ENCODE peak calls at places on chromosomes 6 and 20, in six cellular contexts. One of them, this sample, is unnamed.

GRCh38 chr20:383889-384288 is 3.3 kb downstream of the TRIB3 start:
- DNase-seq in BE2C: no peak
- DNase-seq in BJ: no peak
- DNase-seq in chondrocyte: no peak
- DNase-seq in upper lobe of right lung: no peak
- DNase-seq in choroid plexus epithelial cell: no peak
- DNase-seq in this sample: no peak

GRCh38 chr20:4740774-4741431 is 19.2 kb downstream of the PRND start:
- DNase-seq in chondrocyte: no peak
- DNase-seq in choroid plexus epithelial cell: peak; percentile 65
- DNase-seq in BJ: no peak
- DNase-seq in BE2C: peak; percentile 62
- DNase-seq in upper lobe of right lung: no peak
- DNase-seq in this sample: no peak

GRCh38 chr6:166553563-166554271 is 32.8 kb downstream of the RAMACL start:
- DNase-seq in upper lobe of right lung: no peak
- DNase-seq in BE2C: no peak
- DNase-seq in BJ: peak; percentile 70
- DNase-seq in choroid plexus epithelial cell: peak; percentile 84
- DNase-seq in chondrocyte: no peak
- DNase-seq in this sample: no peak

GRCh38 chr6:26327450-26328264 is 37.3 kb upstream of the BTN3A2 start:
- DNase-seq in BE2C: peak; percentile 80
- DNase-seq in chondrocyte: no peak
- DNase-seq in BJ: no peak
- DNase-seq in upper lobe of right lung: no peak
- DNase-seq in choroid plexus epithelial cell: peak; percentile 78
- DNase-seq in this sample: no peak

GRCh38 chr20:38307371-38308046 is 3.6 kb downstream of the BPI start:
- DNase-seq in chondrocyte: no peak
- DNase-seq in choroid plexus epithelial cell: peak; percentile 81
- DNase-seq in BJ: no peak
- DNase-seq in upper lobe of right lung: no peak
- DNase-seq in BE2C: no peak
- DNase-seq in this sample: no peak

GRCh38 chr6:85157266-85157665 is 292.6 kb upstream of the NT5E start:
- DNase-seq in chondrocyte: no peak
- DNase-seq in BJ: peak; percentile 7
- DNase-seq in choroid plexus epithelial cell: no peak
- DNase-seq in BE2C: no peak
- DNase-seq in upper lobe of right lung: no peak
- DNase-seq in this sample: no peak

GRCh38 chr20:51258582-51259175 is 235.8 kb upstream of the KCNG1 start:
- DNase-seq in BJ: no peak
- DNase-seq in BE2C: no peak
- DNase-seq in choroid plexus epithelial cell: peak; percentile 53
- DNase-seq in upper lobe of right lung: no peak
- DNase-seq in chondrocyte: no peak
- DNase-seq in this sample: peak; percentile 79

GRCh38 chr6:137136065-137136464 is 37.4 kb downstream of the IL22RA2 start:
- DNase-seq in upper lobe of right lung: no peak
- DNase-seq in BE2C: no peak
- DNase-seq in BJ: no peak
- DNase-seq in choroid plexus epithelial cell: peak; percentile 51
- DNase-seq in chondrocyte: no peak
- DNase-seq in this sample: no peak

GRCh38 chr6:8674088-8674487 is 238.7 kb upstream of the SLC35B3 start:
- DNase-seq in chondrocyte: no peak
- DNase-seq in BE2C: no peak
- DNase-seq in BJ: no peak
- DNase-seq in upper lobe of right lung: no peak
- DNase-seq in choroid plexus epithelial cell: no peak
- DNase-seq in this sample: no peak

GRCh38 chr6:10112871-10113584 is 301.8 kb downstream of the TFAP2A start:
- DNase-seq in chondrocyte: no peak
- DNase-seq in upper lobe of right lung: no peak
- DNase-seq in BE2C: no peak
- DNase-seq in choroid plexus epithelial cell: no peak
- DNase-seq in BJ: no peak
- DNase-seq in this sample: no peak

GRCh38 chr6:43434001-43434400 is 6.7 kb downstream of the ABCC10 start:
- DNase-seq in BJ: no peak
- DNase-seq in upper lobe of right lung: no peak
- DNase-seq in BE2C: no peak
- DNase-seq in choroid plexus epithelial cell: no peak
- DNase-seq in chondrocyte: no peak
- DNase-seq in this sample: no peak

GRCh38 chr20:60453847-60454246 is 495.6 kb downstream of the CDH26 start:
- DNase-seq in BJ: no peak
- DNase-seq in choroid plexus epithelial cell: no peak
- DNase-seq in upper lobe of right lung: no peak
- DNase-seq in chondrocyte: no peak
- DNase-seq in BE2C: no peak
- DNase-seq in this sample: no peak

GRCh38 chr6:20542927-20543602 is 8.8 kb downstream of the CDKAL1 start:
- DNase-seq in upper lobe of right lung: no peak
- DNase-seq in BJ: no peak
- DNase-seq in choroid plexus epithelial cell: peak; percentile 93
- DNase-seq in BE2C: no peak
- DNase-seq in chondrocyte: no peak
- DNase-seq in this sample: peak; percentile 49

GRCh38 chr6:71457883-71458282 is 169.3 kb downstream of the OGFRL1 start:
- DNase-seq in upper lobe of right lung: no peak
- DNase-seq in BJ: no peak
- DNase-seq in choroid plexus epithelial cell: no peak
- DNase-seq in chondrocyte: no peak
- DNase-seq in BE2C: no peak
- DNase-seq in this sample: no peak

GRCh38 chr6:84651583-84651982 is 112.8 kb downstream of the TBX18 start:
- DNase-seq in upper lobe of right lung: no peak
- DNase-seq in choroid plexus epithelial cell: peak; percentile 34
- DNase-seq in BJ: no peak
- DNase-seq in BE2C: no peak
- DNase-seq in chondrocyte: no peak
- DNase-seq in this sample: no peak

GRCh38 chr20:22099348-22099747 is 393.9 kb downstream of the PAX1 start:
- DNase-seq in BE2C: no peak
- DNase-seq in upper lobe of right lung: no peak
- DNase-seq in chondrocyte: no peak
- DNase-seq in BJ: no peak
- DNase-seq in choroid plexus epithelial cell: no peak
- DNase-seq in this sample: no peak

GRCh38 chr20:53899351-53900167 is 170.8 kb downstream of the BCAS1 start:
- DNase-seq in BJ: no peak
- DNase-seq in BE2C: peak; percentile 78
- DNase-seq in choroid plexus epithelial cell: no peak
- DNase-seq in upper lobe of right lung: no peak
- DNase-seq in chondrocyte: no peak
- DNase-seq in this sample: no peak

GRCh38 chr20:19370076-19371075 is 157.9 kb downstream of the SLC24A3 start:
- DNase-seq in chondrocyte: no peak
- DNase-seq in BE2C: no peak
- DNase-seq in upper lobe of right lung: no peak
- DNase-seq in BJ: no peak
- DNase-seq in choroid plexus epithelial cell: no peak
- DNase-seq in this sample: no peak

GRCh38 chr6:22113046-22113766 is 183.6 kb downstream of the PRL start:
- DNase-seq in upper lobe of right lung: no peak
- DNase-seq in BJ: peak; percentile 94
- DNase-seq in BE2C: no peak
- DNase-seq in chondrocyte: no peak
- DNase-seq in choroid plexus epithelial cell: peak; percentile 98
- DNase-seq in this sample: peak; percentile 95

GRCh38 chr6:77633993-77634392 is 18.8 kb upstream of the MEI4 start:
- DNase-seq in chondrocyte: no peak
- DNase-seq in BJ: no peak
- DNase-seq in BE2C: no peak
- DNase-seq in upper lobe of right lung: no peak
- DNase-seq in choroid plexus epithelial cell: peak; percentile 61
- DNase-seq in this sample: no peak

GRCh38 chr6:10837009-10837691 is 1.2 kb downstream of the MAK start:
- DNase-seq in upper lobe of right lung: peak; percentile 73
- DNase-seq in choroid plexus epithelial cell: peak; percentile 6
- DNase-seq in BE2C: no peak
- DNase-seq in BJ: no peak
- DNase-seq in chondrocyte: no peak
- DNase-seq in this sample: peak; percentile 11

GRCh38 chr6:137847748-137848147 is 19.3 kb upstream of the TNFAIP3 start:
- DNase-seq in BE2C: no peak
- DNase-seq in choroid plexus epithelial cell: no peak
- DNase-seq in BJ: no peak
- DNase-seq in chondrocyte: no peak
- DNase-seq in upper lobe of right lung: no peak
- DNase-seq in this sample: no peak

GRCh38 chr6:156657311-156657710 is 119.9 kb upstream of the ARID1B start:
- DNase-seq in chondrocyte: no peak
- DNase-seq in BE2C: no peak
- DNase-seq in upper lobe of right lung: no peak
- DNase-seq in choroid plexus epithelial cell: no peak
- DNase-seq in BJ: no peak
- DNase-seq in this sample: peak; percentile 39

GRCh38 chr6:32046450-32047083 is 8.4 kb downstream of the CYP21A2 start:
- DNase-seq in chondrocyte: peak; percentile 88
- DNase-seq in choroid plexus epithelial cell: peak; percentile 39
- DNase-seq in BJ: no peak
- DNase-seq in BE2C: peak; percentile 46
- DNase-seq in upper lobe of right lung: no peak
- DNase-seq in this sample: no peak

GRCh38 chr6:73579851-73580246 is 59.0 kb upstream of the EEF1A1 start:
- DNase-seq in chondrocyte: no peak
- DNase-seq in BE2C: no peak
- DNase-seq in BJ: peak; percentile 69
- DNase-seq in upper lobe of right lung: no peak
- DNase-seq in choroid plexus epithelial cell: peak; percentile 94
- DNase-seq in this sample: peak; percentile 56

GRCh38 chr20:35697696-35698297 is 1.4 kb downstream of the NFS1 start:
- DNase-seq in upper lobe of right lung: peak; percentile 21
- DNase-seq in BE2C: no peak
- DNase-seq in BJ: no peak
- DNase-seq in choroid plexus epithelial cell: no peak
- DNase-seq in chondrocyte: no peak
- DNase-seq in this sample: no peak

GRCh38 chr6:36955136-36955535 is 598 bp downstream of the PI16 start:
- DNase-seq in upper lobe of right lung: peak; percentile 53
- DNase-seq in choroid plexus epithelial cell: no peak
- DNase-seq in chondrocyte: no peak
- DNase-seq in BE2C: no peak
- DNase-seq in BJ: no peak
- DNase-seq in this sample: no peak

GRCh38 chr6:18226451-18226850 is 37.9 kb downstream of the DEK start:
- DNase-seq in chondrocyte: no peak
- DNase-seq in BJ: peak; percentile 80
- DNase-seq in BE2C: no peak
- DNase-seq in upper lobe of right lung: no peak
- DNase-seq in choroid plexus epithelial cell: peak; percentile 60
- DNase-seq in this sample: no peak

GRCh38 chr6:129748212-129748900 is 38.4 kb upstream of the ARHGAP18 start:
- DNase-seq in choroid plexus epithelial cell: peak; percentile 89
- DNase-seq in chondrocyte: no peak
- DNase-seq in upper lobe of right lung: no peak
- DNase-seq in BE2C: peak; percentile 18
- DNase-seq in BJ: no peak
- DNase-seq in this sample: no peak

GRCh38 chr20:610130-611046 is at the start of gene TCF15:
- DNase-seq in choroid plexus epithelial cell: peak; percentile 12
- DNase-seq in chondrocyte: no peak
- DNase-seq in BJ: no peak
- DNase-seq in BE2C: peak; percentile 75
- DNase-seq in upper lobe of right lung: peak; percentile 55
- DNase-seq in this sample: no peak

DNA sequence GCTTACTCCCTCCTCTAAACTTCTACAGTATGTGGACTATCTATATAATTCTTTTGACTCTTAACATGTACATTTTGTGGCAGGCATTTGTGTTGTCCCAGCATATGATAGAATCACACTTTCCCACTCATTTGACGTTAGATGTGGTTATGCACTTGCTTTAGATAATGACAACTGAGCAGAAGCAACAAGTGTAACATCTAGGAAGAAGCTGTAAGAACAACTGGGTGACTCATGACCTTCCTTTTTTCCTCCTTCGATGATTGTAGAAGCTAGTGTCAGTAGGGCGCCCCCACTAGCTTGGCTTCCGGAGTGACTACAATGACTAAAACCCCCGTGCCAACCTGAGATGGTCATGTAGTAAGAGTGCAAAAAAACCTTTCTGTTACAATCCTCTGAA is 74.6 kb upstream of the CEP85L start:
- DNase-seq in chondrocyte: no peak
- DNase-seq in upper lobe of right lung: no peak
- DNase-seq in BE2C: no peak
- DNase-seq in choroid plexus epithelial cell: no peak
- DNase-seq in BJ: no peak
- DNase-seq in this sample: no peak
- TF ChIP-seq CTCF in chondrocyte: no peak
- TF ChIP-seq CTCF in upper lobe of right lung: no peak
- TF ChIP-seq CTCF in BE2C: no peak
- TF ChIP-seq CTCF in choroid plexus epithelial cell: no peak
- TF ChIP-seq CTCF in BJ: no peak
- TF ChIP-seq CTCF in this sample: no peak

GRCh38 chr6:90295854-90296345 is 743 bp downstream of the BACH2 start:
- DNase-seq in chondrocyte: no peak
- DNase-seq in BJ: no peak
- DNase-seq in choroid plexus epithelial cell: peak; percentile 70
- DNase-seq in BE2C: peak; percentile 44
- DNase-seq in upper lobe of right lung: peak; percentile 76
- DNase-seq in this sample: no peak
- TF ChIP-seq CTCF in chondrocyte: peak; percentile 53
- TF ChIP-seq CTCF in BJ: peak; percentile 1
- TF ChIP-seq CTCF in choroid plexus epithelial cell: peak; percentile 25
- TF ChIP-seq CTCF in BE2C: no peak
- TF ChIP-seq CTCF in upper lobe of right lung: no peak
- TF ChIP-seq CTCF in this sample: peak; percentile 14

DNA sequence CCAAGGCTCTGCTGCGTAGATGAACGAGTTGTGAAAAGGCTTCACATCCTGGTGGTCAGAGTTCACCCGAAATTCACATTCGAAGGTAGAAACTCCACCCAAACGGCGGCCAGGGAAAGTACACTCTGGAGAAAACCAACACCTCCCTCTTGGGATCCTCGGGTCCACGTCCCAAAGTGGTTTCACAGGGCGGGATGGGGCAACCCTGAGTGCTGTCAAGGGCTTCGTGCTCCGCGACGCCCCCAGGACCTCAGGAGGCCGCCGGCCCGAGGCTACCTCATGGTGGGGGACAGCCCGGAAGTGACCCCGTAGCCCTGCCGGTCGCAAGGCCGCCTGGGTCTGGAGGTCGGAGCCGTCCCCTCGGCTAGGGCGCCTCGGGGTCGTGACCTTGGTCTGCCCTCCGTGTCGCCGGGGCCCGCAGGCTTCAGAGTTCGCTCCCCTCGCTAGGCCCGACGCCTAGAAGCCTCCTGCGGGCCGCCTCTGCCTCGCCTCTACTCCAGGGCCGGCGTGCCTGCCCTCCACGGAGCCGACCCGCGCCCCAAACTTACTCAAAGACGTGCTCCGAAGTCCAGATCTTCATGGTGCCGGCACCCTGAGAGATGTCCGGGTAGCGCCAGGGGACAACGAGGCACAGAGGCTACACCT is at the start of gene PRELID3B:
- DNase-seq in choroid plexus epithelial cell: peak; percentile 25
- DNase-seq in chondrocyte: no peak
- DNase-seq in BJ: no peak
- DNase-seq in upper lobe of right lung: no peak
- DNase-seq in BE2C: no peak
- DNase-seq in this sample: no peak
- TF ChIP-seq CTCF in choroid plexus epithelial cell: no peak
- TF ChIP-seq CTCF in chondrocyte: peak; percentile 33
- TF ChIP-seq CTCF in BJ: no peak
- TF ChIP-seq CTCF in upper lobe of right lung: no peak
- TF ChIP-seq CTCF in BE2C: no peak
- TF ChIP-seq CTCF in this sample: no peak

GRCh38 chr6:106609699-106610098 is 19.6 kb downstream of the RTN4IP1 start:
- DNase-seq in BJ: no peak
- DNase-seq in chondrocyte: no peak
- DNase-seq in choroid plexus epithelial cell: peak; percentile 44
- DNase-seq in BE2C: peak; percentile 46
- DNase-seq in upper lobe of right lung: no peak
- DNase-seq in this sample: no peak
- TF ChIP-seq CTCF in BJ: peak; percentile 19
- TF ChIP-seq CTCF in chondrocyte: peak; percentile 69
- TF ChIP-seq CTCF in choroid plexus epithelial cell: peak; percentile 51
- TF ChIP-seq CTCF in BE2C: peak; percentile 55
- TF ChIP-seq CTCF in upper lobe of right lung: peak; percentile 10
- TF ChIP-seq CTCF in this sample: peak; percentile 49

This sample was measured in retinal pigment epithelial cell.